ENCODE peak calls at places on chromosomes 6 and 20, in four cellular contexts. X is stimulated activated naive CD4-positive, alpha-beta T cell treated with Interleukin-2 at 50 U/mL for 16 hours; Q is adrenal gland; Z is activated CD8-positive, alpha-beta memory T cell treated with anti-CD3 and anti-CD28 coated beads for 24 hours. B is an unnamed sample.

GRCh38 chr6:12160350-12160749 is 129.8 kb upstream of the EDN1 start:
- DNase-seq in X (no peak), Q (peak; percentile 49), Z (no peak), B (no peak)

GRCh38 chr6:75210885-75211739 is 5.3 kb upstream of the COL12A1 start:
- DNase-seq in X (peak; percentile 24), Z (no peak), Q (no peak), B (no peak)

GRCh38 chr20:61980647-61981583 is 84.8 kb downstream of the TAF4 start:
- DNase-seq in Z (no peak), Q (peak; percentile 66), X (no peak), B (no peak)

GRCh38 chr6:33755070-33755869 is 8.6 kb upstream of the IP6K3 start:
- DNase-seq in X (no peak), Q (no peak), Z (no peak), B (no peak)

GRCh38 chr20:62159052-62159451 is 15.5 kb downstream of the SS18L1 start:
- DNase-seq in Q (no peak), X (no peak), Z (no peak), B (no peak)

GRCh38 chr6:106141441-106142237 is 55.5 kb downstream of the PRDM1 start:
- DNase-seq in Z (peak; percentile 84), X (peak; percentile 52), Q (no peak), B (no peak)

GRCh38 chr20:45121388-45121787 is 2.9 kb downstream of the WFDC12 start:
- DNase-seq in Z (no peak), X (no peak), Q (no peak), B (no peak)

GRCh38 chr6:97394160-97394748 is 111.2 kb upstream of the MMS22L start:
- DNase-seq in X (no peak), Z (no peak), Q (peak; percentile 26), B (no peak)

GRCh38 chr20:13028001-13028400 is 19.2 kb downstream of the SPTLC3 start:
- DNase-seq in X (no peak), Z (no peak), Q (no peak), B (no peak)

GRCh38 chr6:125722886-125723285 is 26.5 kb upstream of the HEY2 start:
- DNase-seq in Q (no peak), Z (no peak), X (no peak), B (no peak)

GRCh38 chr6:79353226-79353625 is 118.7 kb upstream of the HMGN3 start:
- DNase-seq in X (no peak), Q (no peak), Z (no peak), B (no peak)

GRCh38 chr6:89035252-89036106 is 45.1 kb upstream of the PNRC1 start:
- DNase-seq in Q (peak; percentile 97), X (no peak), Z (no peak), B (no peak)

GRCh38 chr6:126661646-126662045 is 321.7 kb downstream of the CENPW start:
- DNase-seq in Z (no peak), X (no peak), Q (no peak), B (no peak)

GRCh38 chr6:28782113-28782673 is 141.6 kb downstream of the TRIM27 start:
- DNase-seq in X (no peak), Z (no peak), Q (no peak), B (no peak)

GRCh38 chr6:11207199-11207968 is 25.1 kb downstream of the NEDD9 start:
- DNase-seq in Z (no peak), Q (peak; percentile 73), X (no peak), B (peak; percentile 91)

GRCh38 chr6:90412538-90413369 is 116.1 kb upstream of the BACH2 start:
- DNase-seq in X (no peak), Q (no peak), Z (no peak), B (no peak)

GRCh38 chr20:1810926-1811620 is 84.1 kb upstream of the SIRPA start:
- DNase-seq in Q (peak; percentile 57), X (no peak), Z (no peak), B (peak; percentile 83)

GRCh38 chr6:21597706-21598273 is 4.2 kb downstream of the SOX4 start:
- DNase-seq in Q (no peak), X (no peak), Z (no peak), B (no peak)

GRCh38 chr6:25027221-25027916 is 91.6 kb upstream of the RIPOR2 start:
- DNase-seq in Z (peak; percentile 85), X (peak; percentile 83), Q (no peak), B (no peak)

GRCh38 chr20:53901064-53901463 is 169.3 kb downstream of the BCAS1 start:
- DNase-seq in X (no peak), Z (no peak), Q (no peak), B (no peak)

GRCh38 chr6:116444092-116444491 is 17.1 kb upstream of the CALHM6 start:
- DNase-seq in Q (no peak), Z (no peak), X (no peak), B (no peak)

GRCh38 chr6:108655840-108656650 is 95.3 kb downstream of the FOXO3 start:
- DNase-seq in X (no peak), Z (no peak), Q (no peak), B (no peak)

GRCh38 chr20:63848003-63848911 is 13.0 kb upstream of the ABHD16B start:
- DNase-seq in X (no peak), Q (no peak), Z (no peak), B (no peak)

GRCh38 chr20:35508493-35509218 is 20.8 kb downstream of the C20orf173 start:
- DNase-seq in X (no peak), Q (no peak), Z (no peak), B (no peak)

GRCh38 chr20:59664389-59665055 is 60.2 kb downstream of the PHACTR3 start:
- DNase-seq in Q (no peak), Z (no peak), X (no peak), B (peak; percentile 62)

GRCh38 chr20:57908226-57908625 is 198.4 kb upstream of the PMEPA1 start:
- DNase-seq in Z (no peak), X (no peak), Q (no peak), B (no peak)

GRCh38 chr6:89970609-89971337 is 76.5 kb downstream of the GJA10 start:
- DNase-seq in Q (peak; percentile 35), Z (no peak), X (no peak), B (no peak)

GRCh38 chr6:158978752-158979151 is 21.2 kb downstream of the RSPH3 start:
- DNase-seq in Z (no peak), X (no peak), Q (no peak), B (no peak)

GRCh38 chr6:126033696-126034095 is 47.4 kb downstream of the TRMT11 start:
- DNase-seq in X (no peak), Q (peak; percentile 43), Z (no peak), B (no peak)

GRCh38 chr6:95973976-95974375 is 41.8 kb upstream of the FUT9 start:
- DNase-seq in Q (no peak), Z (no peak), X (no peak), B (no peak)

GRCh38 chr6:4585682-4586468 is 190.3 kb upstream of the CDYL start:
- DNase-seq in X (no peak), Z (no peak), Q (no peak), B (no peak)

GRCh38 chr6:112027942-112028674 is 25.8 kb upstream of the CCN6 start:
- DNase-seq in X (no peak), Q (no peak), Z (no peak), B (no peak)

GRCh38 chr20:36613974-36614373 is 8.4 kb downstream of the RAB5IF start:
- DNase-seq in Z (no peak), X (no peak), Q (no peak), B (no peak)

GRCh38 chr6:138400326-138400725 is 3.7 kb upstream of the HEBP2 start:
- DNase-seq in X (no peak), Z (no peak), Q (no peak), B (no peak)

GRCh38 chr6:155333414-155333813 is 19.1 kb upstream of the TFB1M start:
- DNase-seq in Q (no peak), Z (no peak), X (no peak), B (no peak)

GRCh38 chr20:49935746-49936152 is 448 bp upstream of the RNF114 start:
- DNase-seq in Z (no peak), Q (no peak), X (no peak), B (no peak)

GRCh38 chr6:5302220-5302946 is 41.1 kb downstream of the FARS2 start:
- DNase-seq in Z (peak; percentile 61), Q (no peak), X (peak; percentile 48), B (no peak)

GRCh38 chr20:58636983-58637421 is 14.1 kb upstream of the STX16 start:
- DNase-seq in Q (no peak), X (no peak), Z (no peak), B (no peak)

GRCh38 chr6:21219241-21219640 is 374.3 kb upstream of the SOX4 start:
- DNase-seq in Z (no peak), Q (no peak), X (no peak), B (no peak)

GRCh38 chr6:11271228-11271627 is 38.8 kb upstream of the NEDD9 start:
- DNase-seq in X (no peak), Q (no peak), Z (no peak), B (no peak)

B was measured in vagina.